ENCODE peak calls at places on chromosomes 5 and 9, in ten cellular contexts. R is neural progenitor cell, I is GM20000, F is sigmoid colon, N is astrocyte of the spinal cord, K is lower lobe of right lung, W is SK-N-SH, D is left ventricle myocardium inferior, A is heart left ventricle, G is upper lobe of left lung. Z is an unnamed sample.
A peak's percentile ranks its signal among the peaks of the same experiment; 100 is the strongest.

GRCh38 chr5:52693279-52693678 is 94.4 kb upstream of the ITGA1 start:
- DNase-seq in R (peak; percentile 50), K (no peak), A (peak; percentile 40), W (peak; percentile 12), G (peak; percentile 34), D (peak; percentile 23), N (peak; percentile 31), I (peak; percentile 24), F (peak; percentile 66), Z (no peak)

GRCh38 chr5:91007251-91007650 is 375.9 kb downstream of the ARRDC3 start:
- DNase-seq in N (no peak), I (no peak), F (no peak), A (no peak), D (no peak), W (no peak), R (no peak), K (no peak), G (no peak), Z (no peak)

GRCh38 chr5:1548702-1549523 is 25.2 kb upstream of the LPCAT1 start:
- DNase-seq in A (no peak), K (peak; percentile 43), I (no peak), W (no peak), F (no peak), R (no peak), D (no peak), G (peak; percentile 18), N (no peak), Z (peak; percentile 68)

GRCh38 chr5:169583424-169584215 is at the start of gene SPDL1:
- DNase-seq in W (peak; percentile 89), F (peak; percentile 97), I (peak; percentile 88), R (peak; percentile 97), N (peak; percentile 97), A (peak; percentile 95), K (peak; percentile 95), G (peak; percentile 96), D (peak; percentile 95), Z (peak; percentile 95)

GRCh38 chr5:1053391-1054017 is 44.9 kb downstream of the NKD2 start:
- DNase-seq in W (peak; percentile 19), D (peak; percentile 39), R (no peak), A (peak; percentile 56), G (no peak), K (no peak), N (no peak), F (peak; percentile 88), I (no peak), Z (no peak)

GRCh38 chr9:91077624-91078023 is 276.0 kb downstream of the SYK start:
- DNase-seq in I (no peak), A (no peak), D (no peak), W (no peak), K (no peak), F (no peak), N (no peak), G (peak; percentile 51), R (no peak), Z (no peak)

GRCh38 chr9:33695856-33696255 is 99.5 kb upstream of the PRSS3 start:
- DNase-seq in I (no peak), D (no peak), F (no peak), K (no peak), A (no peak), G (no peak), W (no peak), N (no peak), R (no peak), Z (no peak)

GRCh38 chr9:6415266-6415665 is 2.3 kb downstream of the UHRF2 start:
- DNase-seq in D (no peak), W (peak; percentile 22), A (no peak), R (no peak), F (no peak), I (no peak), G (no peak), K (no peak), N (no peak), Z (no peak)

GRCh38 chr5:177071671-177072385 is 14.9 kb upstream of the FGFR4 start:
- DNase-seq in R (peak; percentile 82), G (peak; percentile 51), K (no peak), A (peak; percentile 56), D (no peak), N (peak; percentile 87), W (peak; percentile 74), I (peak; percentile 72), F (peak; percentile 81), Z (peak; percentile 78)

GRCh38 chr5:176780951-176781350 is 29.4 kb upstream of the UNC5A start:
- DNase-seq in W (no peak), A (peak; percentile 44), K (no peak), D (peak; percentile 23), N (no peak), F (peak; percentile 29), R (no peak), I (no peak), G (peak; percentile 21), Z (peak; percentile 48)

GRCh38 chr5:146223179-146223578 is 19.8 kb downstream of the RBM27 start:
- DNase-seq in R (no peak), G (no peak), D (no peak), F (no peak), A (no peak), I (no peak), N (no peak), W (no peak), K (no peak), Z (no peak)

GRCh38 chr5:3320317-3320865 is 275.2 kb upstream of the IRX1 start:
- DNase-seq in K (no peak), D (no peak), A (no peak), I (no peak), F (peak; percentile 48), W (no peak), G (no peak), R (no peak), N (peak; percentile 77), Z (no peak)

DNA sequence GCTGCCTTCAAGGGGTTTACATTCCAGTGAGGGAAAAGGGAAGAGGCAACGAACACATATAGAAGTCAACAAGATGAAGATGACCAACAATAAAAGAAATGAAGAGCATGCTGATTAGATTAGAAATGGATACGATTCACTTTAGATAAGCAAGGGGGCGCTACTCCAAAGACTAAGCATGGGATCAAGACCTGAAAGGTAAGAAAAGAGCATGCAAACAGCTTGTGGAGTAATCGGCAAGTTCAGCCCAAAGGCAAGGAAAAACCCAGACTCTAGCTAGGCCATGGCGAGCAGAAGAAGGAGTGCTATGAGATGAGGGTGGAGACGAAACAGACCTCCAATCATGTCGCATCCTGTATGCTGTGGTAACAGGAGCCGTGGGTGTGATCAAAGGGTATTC is 124.4 kb downstream of the FANCC start:
- DNase-seq in R (peak; percentile 56), I (no peak), K (no peak), A (no peak), G (no peak), D (no peak), N (no peak), F (no peak), W (no peak), Z (no peak)
- TF ChIP-seq CTCF in R (peak; percentile 72), I (no peak), K (no peak), A (no peak), G (no peak), D (no peak), N (peak; percentile 19), F (no peak), W (no peak), Z (peak; percentile 24)

DNA sequence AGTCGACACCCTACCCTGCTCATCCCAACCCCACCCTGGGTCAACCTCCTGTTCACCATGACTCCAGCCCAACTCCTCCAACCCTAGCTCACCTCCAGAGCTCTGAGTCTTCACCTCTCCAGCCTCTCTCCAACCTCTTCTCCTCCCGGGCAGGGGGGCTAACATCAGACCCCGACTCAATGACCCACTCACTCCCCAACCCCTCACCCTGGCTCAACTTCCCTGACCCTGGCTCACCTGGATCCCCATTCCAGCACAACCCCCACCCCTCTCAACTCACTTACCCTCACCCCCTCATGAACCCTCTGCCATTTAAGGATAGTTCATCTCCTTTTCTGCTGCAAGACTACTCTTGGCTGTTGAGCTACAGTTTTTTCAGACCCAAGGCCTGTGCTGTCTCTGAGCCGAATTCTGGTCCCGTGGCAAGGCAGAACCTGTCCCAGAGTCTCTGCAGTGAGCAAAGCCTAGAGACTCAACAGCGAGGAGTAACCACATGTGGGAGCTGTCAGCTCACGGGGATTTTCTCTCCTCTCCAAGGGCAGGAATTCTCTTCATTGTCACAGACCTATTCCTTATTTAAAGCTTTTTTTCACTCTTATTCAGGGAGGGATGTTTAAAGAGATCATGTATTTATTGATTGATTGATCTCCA is 29.8 kb downstream of the ANKRD33B start:
- DNase-seq in D (no peak), R (no peak), F (no peak), K (no peak), W (no peak), N (no peak), A (no peak), G (peak; percentile 3), I (no peak), Z (peak; percentile 25)
- TF ChIP-seq CTCF in D (no peak), R (no peak), F (no peak), K (no peak), W (no peak), N (no peak), A (no peak), G (no peak), I (no peak), Z (no peak)

DNA sequence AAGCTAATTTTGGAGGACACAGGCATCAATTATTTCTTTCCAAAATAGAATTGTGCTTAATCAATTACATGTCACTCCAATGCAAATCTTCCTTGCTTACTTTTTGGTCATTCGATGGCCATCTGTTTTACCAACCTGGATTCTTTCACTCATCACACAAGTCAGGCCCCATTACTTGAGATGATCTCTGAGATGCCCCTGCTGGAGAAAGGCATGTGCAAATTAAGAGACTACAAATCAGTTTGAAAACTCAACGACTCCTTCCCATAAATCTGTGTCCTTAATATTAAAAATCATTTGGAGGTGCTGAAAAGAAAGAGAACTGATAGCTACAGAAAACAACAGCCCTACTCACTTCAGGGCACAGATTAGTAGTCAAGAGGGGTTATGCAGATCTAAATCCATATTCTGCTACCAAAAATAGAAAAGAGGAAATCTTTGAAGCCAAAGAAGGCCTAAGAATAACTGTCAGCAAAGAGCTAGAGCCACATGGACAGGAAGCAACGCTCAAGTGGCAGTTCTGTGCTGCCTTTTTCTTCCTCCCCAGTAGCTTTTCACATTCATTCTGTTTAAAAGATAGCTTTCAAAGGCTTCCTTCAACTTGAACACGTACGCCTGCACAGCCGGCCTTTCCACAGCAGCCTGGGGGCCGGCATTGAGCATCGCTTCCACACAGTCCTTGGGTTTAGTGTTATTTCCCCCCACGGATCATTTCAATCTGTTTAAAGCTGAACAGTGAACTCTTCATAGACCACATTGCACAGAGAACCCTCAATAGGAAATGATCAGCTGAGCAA is 79.3 kb upstream of the MAP3K1 start:
- DNase-seq in R (no peak), G (no peak), N (no peak), W (no peak), I (no peak), A (no peak), F (no peak), K (no peak), D (no peak), Z (no peak)
- TF ChIP-seq CTCF in R (no peak), G (no peak), N (no peak), W (no peak), I (no peak), A (no peak), F (no peak), K (no peak), D (no peak), Z (no peak)

DNA sequence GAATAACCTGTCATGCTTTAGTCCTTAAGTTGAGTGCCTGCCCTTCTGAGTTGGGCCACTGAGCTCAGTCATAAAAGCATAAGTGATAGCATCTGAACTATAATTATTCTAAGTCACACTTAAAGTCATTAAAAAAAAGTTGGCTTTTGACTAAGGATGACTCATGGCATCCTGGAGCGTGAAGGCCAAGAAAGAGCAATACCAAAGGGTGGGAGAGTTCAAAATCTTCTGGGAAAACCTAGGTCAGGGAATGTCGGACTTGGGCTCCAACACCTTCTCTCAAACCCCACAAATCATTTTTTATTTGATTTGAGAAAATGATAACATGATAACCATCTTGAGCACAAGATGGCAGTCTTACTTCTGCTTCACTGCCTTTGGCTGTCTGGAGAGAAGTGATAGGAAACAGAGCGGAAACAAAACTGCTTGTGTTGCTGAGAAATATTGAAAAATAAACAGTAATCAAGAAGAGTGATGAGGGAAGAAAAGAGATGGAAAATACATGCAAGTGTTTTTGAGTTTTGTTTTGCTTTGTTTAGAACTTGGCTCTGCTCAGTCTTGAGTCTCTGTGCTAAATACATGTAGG is 16.9 kb upstream of the NTRK2 start:
- DNase-seq in G (no peak), R (no peak), F (no peak), W (no peak), D (no peak), N (peak; percentile 15), I (no peak), K (no peak), A (no peak), Z (no peak)
- TF ChIP-seq CTCF in G (no peak), R (no peak), F (no peak), W (no peak), D (no peak), N (no peak), I (no peak), K (no peak), A (no peak), Z (no peak)